ENCODE peak calls at places on chromosome 21, in six cellular contexts. O is fibroblast of villous mesenchyme; I is effector memory CD4-positive, alpha-beta T cell; V is neural crest cell; Z is kidney glomerular epithelial cell; L is KBM-7. E is an unnamed sample.

GRCh38 chr21:46161180-46161799 is 5.9 kb upstream of the FTCD start:
- DNase-seq in O (no peak), L (no peak), Z (no peak), V (no peak), I (no peak), E (no peak)

GRCh38 chr21:33993286-33994231 is 78.0 kb upstream of the ATP5PO start:
- DNase-seq in Z (no peak), L (peak; percentile 90), O (no peak), I (no peak), V (no peak), E (no peak)

GRCh38 chr21:42381347-42381984 is 14.4 kb downstream of the TMPRSS3 start:
- DNase-seq in O (peak; percentile 30), I (peak; percentile 27), L (no peak), Z (no peak), V (no peak), E (peak; percentile 24)

GRCh38 chr21:39647476-39647875 is 34.7 kb downstream of the B3GALT5 start:
- DNase-seq in O (peak; percentile 73), Z (no peak), I (no peak), L (no peak), V (no peak), E (no peak)

GRCh38 chr21:37675202-37675801 is 241.0 kb downstream of the KCNJ6 start:
- DNase-seq in Z (peak; percentile 4), O (peak; percentile 50), V (peak; percentile 78), I (peak; percentile 11), L (peak; percentile 55), E (peak; percentile 23)

GRCh38 chr21:46667735-46668380 is 32.4 kb downstream of the PRMT2 start:
- DNase-seq in Z (peak; percentile 11), L (peak; percentile 56), I (no peak), O (peak; percentile 61), V (peak; percentile 47), E (no peak)

GRCh38 chr21:26966978-26967913 is at the start of gene ADAMTS5:
- DNase-seq in Z (peak; percentile 74), L (no peak), O (peak; percentile 87), I (no peak), V (peak; percentile 37), E (no peak)

GRCh38 chr21:20999567-21000169 is 1.5 kb downstream of the NCAM2 start:
- DNase-seq in L (peak; percentile 64), I (peak; percentile 9), Z (peak; percentile 35), V (peak; percentile 56), O (peak; percentile 47), E (no peak)

GRCh38 chr21:42621166-42621827 is 32.1 kb upstream of the PDE9A start:
- DNase-seq in O (peak; percentile 57), Z (peak; percentile 35), V (no peak), I (no peak), L (no peak), E (no peak)

GRCh38 chr21:43923391-43923790 is 58.4 kb downstream of the AGPAT3 start:
- DNase-seq in O (no peak), I (no peak), L (no peak), Z (no peak), V (no peak), E (no peak)

GRCh38 chr21:43797925-43798715 is 8.7 kb downstream of the RRP1 start:
- DNase-seq in I (no peak), V (no peak), O (no peak), L (no peak), Z (no peak), E (no peak)

GRCh38 chr21:44755227-44755626 is 43.9 kb upstream of the TSPEAR start:
- DNase-seq in I (no peak), V (no peak), Z (no peak), O (no peak), L (no peak), E (no peak)

GRCh38 chr21:32545948-32546441 is 39.3 kb downstream of the TCP10L start:
- DNase-seq in I (no peak), L (no peak), O (no peak), Z (no peak), V (no peak), E (no peak)

GRCh38 chr21:35259452-35259851 is 210.3 kb upstream of the RUNX1 start:
- DNase-seq in O (no peak), L (no peak), I (no peak), Z (no peak), V (no peak), E (no peak)

GRCh38 chr21:46604975-46605758 is at the start of gene S100B:
- DNase-seq in L (no peak), O (no peak), V (peak; percentile 36), Z (no peak), I (no peak), E (no peak)

GRCh38 chr21:28615276-28615675 is 377.4 kb downstream of the LTN1 start:
- DNase-seq in L (no peak), O (peak; percentile 26), Z (peak; percentile 5), I (no peak), V (no peak), E (no peak)

GRCh38 chr21:44849616-44850130 is 23.8 kb downstream of the PTTG1IP start:
- DNase-seq in V (no peak), L (no peak), I (no peak), O (no peak), Z (no peak), E (no peak)

GRCh38 chr21:16514316-16514715 is 784.5 kb downstream of the USP25 start:
- DNase-seq in I (no peak), V (no peak), Z (no peak), O (no peak), L (no peak), E (no peak)

GRCh38 chr21:45846373-45847160 is 135.0 kb upstream of the COL6A1 start:
- DNase-seq in L (no peak), I (no peak), Z (no peak), O (peak; percentile 67), V (no peak), E (no peak)

GRCh38 chr21:28712396-28712795 is 280.3 kb downstream of the LTN1 start:
- DNase-seq in V (no peak), I (no peak), L (no peak), O (no peak), Z (no peak), E (no peak)

GRCh38 chr21:45855248-45855801 is 126.2 kb upstream of the COL6A1 start:
- DNase-seq in O (no peak), I (no peak), L (no peak), V (no peak), Z (no peak), E (no peak)

GRCh38 chr21:44618909-44619308 is 7.0 kb downstream of the KRTAP10-8 start:
- DNase-seq in Z (no peak), V (no peak), L (no peak), O (no peak), I (peak; percentile 51), E (peak; percentile 43)

GRCh38 chr21:42550817-42551216 is 37.2 kb downstream of the SLC37A1 start:
- DNase-seq in V (no peak), I (no peak), O (no peak), Z (no peak), L (no peak), E (no peak)

GRCh38 chr21:29245104-29245643 is 53.5 kb upstream of the BACH1 start:
- DNase-seq in O (no peak), I (no peak), V (no peak), L (no peak), Z (no peak), E (no peak)

GRCh38 chr21:44334637-44335030 is 4.6 kb downstream of the CFAP410 start:
- DNase-seq in I (no peak), Z (no peak), L (no peak), V (no peak), O (no peak), E (no peak)

GRCh38 chr21:35420658-35421057 is 371.6 kb upstream of the RUNX1 start:
- DNase-seq in Z (no peak), L (no peak), V (no peak), I (no peak), O (no peak), E (no peak)

GRCh38 chr21:41536076-41536826 is 28.3 kb upstream of the TMPRSS2 start:
- DNase-seq in Z (no peak), V (no peak), O (no peak), L (no peak), I (no peak), E (no peak)

GRCh38 chr21:45146801-45147200 is 72.4 kb downstream of the ADARB1 start:
- DNase-seq in L (no peak), I (no peak), Z (no peak), V (no peak), O (no peak), E (no peak)

GRCh38 chr21:35783686-35784085 is 276.6 kb downstream of the SETD4 start:
- DNase-seq in V (no peak), Z (peak; percentile 12), O (no peak), I (no peak), L (no peak), E (no peak)

GRCh38 chr21:20802631-20803260 is 195.5 kb upstream of the NCAM2 start:
- DNase-seq in Z (no peak), O (no peak), I (no peak), L (no peak), V (no peak), E (no peak)

GRCh38 chr21:42521805-42522204 is 8.2 kb downstream of the SLC37A1 start:
- DNase-seq in O (no peak), I (no peak), Z (no peak), L (no peak), V (no peak), E (no peak)

E was measured in activated T-helper 1 cell treated with Interleukin-2 at 50 U/mL for 16 hours.